ENCODE peak calls at places on chromosomes 2 and 18, in four cellular contexts. L is sigmoid colon, N is A549, E is adrenal gland. C is an unnamed sample.

GRCh38 chr18:56532176-56532840 is 106.1 kb downstream of the TXNL1 start:
- DNase-seq in L (no peak), N (no peak), E (no peak), C (no peak)

GRCh38 chr2:81266106-81266505 is 961.6 kb upstream of the LRRTM1 start:
- DNase-seq in L (no peak), N (no peak), E (no peak), C (no peak)

GRCh38 chr18:10579079-10579867 is 53.4 kb downstream of the NAPG start:
- DNase-seq in L (no peak), N (no peak), E (no peak), C (no peak)

GRCh38 chr2:167258712-167259111 is 370.4 kb downstream of the XIRP2 start:
- DNase-seq in L (no peak), N (no peak), E (no peak), C (no peak)

GRCh38 chr2:10538224-10538894 is 90.2 kb upstream of the ODC1 start:
- DNase-seq in L (no peak), N (peak; percentile 50), E (no peak), C (no peak)

GRCh38 chr2:233967163-233967562 is 50.0 kb downstream of the TRPM8 start:
- DNase-seq in L (no peak), N (no peak), E (no peak), C (no peak)

GRCh38 chr2:18379869-18380268 is 180.6 kb downstream of the RDH14 start:
- DNase-seq in L (no peak), N (no peak), E (no peak), C (no peak)

GRCh38 chr2:240567872-240568677 is at the start of gene RNPEPL1:
- DNase-seq in L (peak; percentile 72), N (no peak), E (peak; percentile 75), C (peak; percentile 55)

GRCh38 chr2:118249970-118250369 is 161.7 kb downstream of the INSIG2 start:
- DNase-seq in L (no peak), N (no peak), E (no peak), C (no peak)

GRCh38 chr2:20561703-20562454 is 89.0 kb downstream of the HS1BP3 start:
- DNase-seq in L (no peak), N (no peak), E (no peak), C (no peak)

GRCh38 chr2:236602678-236603077 is 33.1 kb downstream of the ACKR3 start:
- DNase-seq in L (no peak), N (no peak), E (no peak), C (no peak)

GRCh38 chr2:17518212-17519154 is at the start of gene RAD51AP2:
- DNase-seq in L (peak; percentile 95), N (peak; percentile 44), E (peak; percentile 93), C (peak; percentile 79)

GRCh38 chr18:80035997-80036396 is 1.8 kb downstream of the RBFA start:
- DNase-seq in L (no peak), N (no peak), E (no peak), C (no peak)
- H3K4me3 ChIP-seq in L (no peak overlapping the region), N (no peak overlapping the region), E (no peak overlapping the region), C (no peak overlapping the region)

DNA sequence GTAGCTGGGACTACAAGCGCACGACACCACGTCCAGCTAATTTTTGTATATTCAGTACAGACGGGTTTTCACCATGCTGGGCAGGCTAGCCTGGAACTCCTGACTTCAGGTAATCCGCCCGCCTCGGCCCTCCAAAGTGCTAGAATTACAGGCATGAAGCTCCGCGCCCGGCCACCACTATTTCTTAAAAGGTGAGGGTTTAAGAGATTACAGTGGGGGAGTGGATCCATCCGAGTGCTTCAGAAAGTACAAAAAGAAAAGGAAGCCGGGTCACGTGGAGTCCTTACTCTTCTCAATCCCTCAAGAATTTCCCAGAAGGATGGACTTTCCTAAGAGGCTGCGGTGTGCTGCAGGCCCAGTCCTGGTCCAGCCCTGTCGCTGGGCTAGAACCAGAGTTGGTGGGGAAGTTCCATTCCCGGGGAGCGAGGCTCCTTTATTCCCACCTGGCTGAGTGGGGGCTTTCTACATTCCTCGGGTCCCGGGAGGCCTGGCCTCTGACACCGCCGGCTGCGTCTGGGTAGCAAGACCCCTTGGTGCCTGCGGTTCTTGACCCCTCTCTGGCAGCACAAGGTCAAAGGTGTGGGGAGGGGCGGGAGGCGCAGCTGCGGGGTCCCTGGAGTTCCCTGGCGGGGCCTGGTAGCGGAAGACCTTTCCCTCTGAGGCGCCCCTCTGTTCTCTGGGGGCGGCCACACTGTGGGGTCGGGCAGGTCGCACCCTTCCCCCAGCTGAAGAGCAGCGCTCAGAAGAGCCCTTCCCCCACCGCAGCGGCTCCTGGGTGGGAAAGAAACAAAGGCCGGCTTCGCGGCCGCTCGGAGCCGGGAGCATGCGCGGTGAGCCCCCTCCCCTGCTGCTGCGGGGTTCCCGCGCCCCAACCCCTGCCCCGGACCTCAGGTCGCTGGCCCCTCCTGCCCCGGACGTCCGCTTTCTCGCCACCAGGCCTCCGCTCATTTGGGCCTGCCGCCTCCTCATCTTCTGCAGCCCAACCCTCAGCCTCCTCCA is 146.5 kb downstream of the ANKRD44 start:
- DNase-seq in L (no peak), N (no peak), E (no peak), C (no peak)
- H3K4me1 ChIP-seq in L (peaks cover 18% of the 10 kb centered on the region), N (peaks cover 18% of the 10 kb centered on the region), E (peaks cover 21% of the 10 kb centered on the region), C (peaks cover 8% of the 10 kb centered on the region)

GRCh38 chr2:191202881-191203397 is 42.3 kb upstream of the MYO1B start:
- DNase-seq in L (peak; percentile 74), N (no peak), E (no peak), C (no peak)

GRCh38 chr2:191202209-191202721 is 42.9 kb upstream of the MYO1B start:
- DNase-seq in L (no peak), N (no peak), E (no peak), C (no peak)

GRCh38 chr2:191200910-191201309 is 44.3 kb upstream of the MYO1B start:
- DNase-seq in L (no peak), N (no peak), E (no peak), C (no peak)

GRCh38 chr2:191206613-191207471 is 38.4 kb upstream of the MYO1B start:
- DNase-seq in L (no peak), N (no peak), E (no peak), C (no peak)

GRCh38 chr2:191204443-191204842 is 40.8 kb upstream of the MYO1B start:
- DNase-seq in L (no peak), N (no peak), E (no peak), C (no peak)
- H3K27ac ChIP-seq in L (no peak overlapping the region), N (peak overlapping the region; percentile 45), E (no peak overlapping the region), C (peak overlapping the region; percentile 100)

GRCh38 chr2:237859533-237860272 is at the start of gene RAMP1:
- DNase-seq in L (peak; percentile 79), N (no peak), E (no peak), C (no peak)

GRCh38 chr2:237857791-237858190 is 1.6 kb upstream of the RAMP1 start:
- DNase-seq in L (no peak), N (no peak), E (no peak), C (no peak)

GRCh38 chr2:237858294-237859081 is 935 bp upstream of the RAMP1 start:
- DNase-seq in L (peak; percentile 92), N (peak; percentile 55), E (peak; percentile 89), C (no peak)

GRCh38 chr2:237860273-237860935 is 981 bp downstream of the RAMP1 start:
- DNase-seq in L (peak; percentile 75), N (no peak), E (no peak), C (no peak)

GRCh38 chr2:237859082-237859433 is 365 bp upstream of the RAMP1 start:
- DNase-seq in L (peak; percentile 72), N (no peak), E (no peak), C (no peak)
- H3K4me3 ChIP-seq in L (peak overlapping the region; percentile 66), N (no peak overlapping the region), E (no peak overlapping the region), C (peak overlapping the region; percentile 25)

GRCh38 chr18:79949571-79950439 is 1.6 kb downstream of the SLC66A2 start:
- DNase-seq in L (peak; percentile 69), N (no peak), E (peak; percentile 66), C (no peak)

GRCh38 chr18:79947881-79948610 is 3.4 kb downstream of the SLC66A2 start:
- DNase-seq in L (peak; percentile 47), N (no peak), E (peak; percentile 47), C (no peak)

GRCh38 chr18:79950440-79951341 is 762 bp downstream of the SLC66A2 start:
- DNase-seq in L (peak; percentile 67), N (peak; percentile 25), E (peak; percentile 62), C (no peak)

GRCh38 chr18:79947054-79947755 is 4.2 kb downstream of the SLC66A2 start:
- DNase-seq in L (peak; percentile 48), N (no peak), E (peak; percentile 28), C (no peak)

GRCh38 chr18:79948719-79949411 is 2.6 kb downstream of the SLC66A2 start:
- DNase-seq in L (peak; percentile 43), N (no peak), E (peak; percentile 47), C (no peak)
- H3K4me1 ChIP-seq in L (peaks cover 34% of the 10 kb centered on the region), N (no peaks in the 10 kb centered on the region), E (peaks cover 38% of the 10 kb centered on the region), C (peaks cover 5% of the 10 kb centered on the region)

GRCh38 chr2:134408791-134409190 is 154.9 kb downstream of the MGAT5 start:
- DNase-seq in L (no peak), N (no peak), E (no peak), C (no peak)
- H3K27ac ChIP-seq in L (no peak overlapping the region), N (no peak overlapping the region), E (no peak overlapping the region), C (peak overlapping the region; percentile 95)

C was measured in RWPE2.